ENCODE peak calls at places on chromosome 16, in five cellular contexts. C is astrocyte, A is left lung, W is mammary epithelial cell, Z is tibial nerve. L is an unnamed sample.
A peak's percentile ranks its signal among the peaks of the same experiment; 100 is the strongest.

GRCh38 chr16:71722801-71723536 is 1.5 kb downstream of the PHLPP2 start:
- DNase-seq in C (peak; percentile 49), A (peak; percentile 91), W (peak; percentile 90), Z (peak; percentile 38), L (no peak)

GRCh38 chr16:81394416-81394815 is 50.2 kb upstream of the CMIP start:
- DNase-seq in C (no peak), A (no peak), W (no peak), Z (no peak), L (no peak)

GRCh38 chr16:19252904-19253303 is 32.6 kb upstream of the CLEC19A start:
- DNase-seq in C (no peak), A (no peak), W (no peak), Z (no peak), L (no peak)

GRCh38 chr16:67177743-67178699 is 5.7 kb downstream of the MATCAP1 start:
- DNase-seq in C (no peak), A (peak; percentile 93), W (peak; percentile 94), Z (no peak), L (no peak)

GRCh38 chr16:67767953-67768352 is 38.4 kb downstream of the RANBP10 start:
- DNase-seq in C (peak; percentile 61), A (no peak), W (peak; percentile 51), Z (no peak), L (peak; percentile 26)

GRCh38 chr16:9820481-9821246 is 361.6 kb downstream of the GRIN2A start:
- DNase-seq in C (no peak), A (no peak), W (no peak), Z (no peak), L (no peak)

GRCh38 chr16:28873543-28874201 is 4.6 kb upstream of the ATP2A1 start:
- DNase-seq in C (no peak), A (no peak), W (no peak), Z (no peak), L (no peak)

GRCh38 chr16:680967-681745 is 946 bp downstream of the STUB1 start:
- DNase-seq in C (peak; percentile 37), A (no peak), W (peak; percentile 55), Z (no peak), L (no peak)

GRCh38 chr16:28193530-28194423 is 18.0 kb downstream of the XPO6 start:
- DNase-seq in C (peak; percentile 95), A (no peak), W (peak; percentile 50), Z (no peak), L (peak; percentile 95)

GRCh38 chr16:7272567-7273158 is 60.0 kb upstream of the RBFOX1 start:
- DNase-seq in C (no peak), A (no peak), W (no peak), Z (no peak), L (no peak)

GRCh38 chr16:1216296-1216619 is 8.8 kb downstream of the TPSG1 start:
- DNase-seq in C (no peak), A (no peak), W (no peak), Z (no peak), L (no peak)

GRCh38 chr16:29963021-29963743 is 1.3 kb downstream of the TMEM219 start:
- DNase-seq in C (no peak), A (peak; percentile 79), W (no peak), Z (no peak), L (no peak)

GRCh38 chr16:71670537-71670936 is 44.6 kb downstream of the MARVELD3 start:
- DNase-seq in C (no peak), A (no peak), W (no peak), Z (no peak), L (no peak)

GRCh38 chr16:7101054-7101453 is 231.6 kb upstream of the RBFOX1 start:
- DNase-seq in C (no peak), A (no peak), W (no peak), Z (no peak), L (no peak)

GRCh38 chr16:58119509-58119845 is 9.7 kb downstream of the CFAP20 start:
- DNase-seq in C (no peak), A (no peak), W (no peak), Z (no peak), L (no peak)

GRCh38 chr16:19817875-19818274 is 66.8 kb downstream of the GPRC5B start:
- DNase-seq in C (no peak), A (no peak), W (no peak), Z (no peak), L (no peak)

GRCh38 chr16:86707581-86707980 is 129.2 kb downstream of the FOXL1 start:
- DNase-seq in C (no peak), A (no peak), W (no peak), Z (no peak), L (no peak)

GRCh38 chr16:814974-815373 is 14.4 kb upstream of the GNG13 start:
- DNase-seq in C (peak; percentile 61), A (no peak), W (no peak), Z (no peak), L (no peak)

GRCh38 chr16:31277659-31278260 is 18.0 kb downstream of the ITGAM start:
- DNase-seq in C (no peak), A (no peak), W (no peak), Z (no peak), L (no peak)

GRCh38 chr16:73020409-73020884 is 27.5 kb downstream of the ZFHX3 start:
- DNase-seq in C (peak; percentile 94), A (no peak), W (peak; percentile 78), Z (peak; percentile 73), L (no peak)

GRCh38 chr16:47065766-47066688 is 77.7 kb downstream of the NETO2 start:
- DNase-seq in C (no peak), A (no peak), W (no peak), Z (no peak), L (no peak)

GRCh38 chr16:24493859-24494258 is 45.5 kb upstream of the RBBP6 start:
- DNase-seq in C (no peak), A (no peak), W (peak; percentile 76), Z (no peak), L (no peak)

GRCh38 chr16:51556694-51557327 is 405.7 kb upstream of the SALL1 start:
- DNase-seq in C (peak; percentile 83), A (no peak), W (peak; percentile 93), Z (peak; percentile 39), L (peak; percentile 92)

GRCh38 chr16:29645699-29646187 is 17.3 kb upstream of the SPN start:
- DNase-seq in C (no peak), A (no peak), W (no peak), Z (no peak), L (no peak)

GRCh38 chr16:86668136-86668535 is 89.8 kb downstream of the FOXL1 start:
- DNase-seq in C (peak; percentile 84), A (no peak), W (peak; percentile 23), Z (no peak), L (no peak)

GRCh38 chr16:31190061-31190460 is 10.1 kb downstream of the FUS start:
- DNase-seq in C (no peak), A (no peak), W (no peak), Z (no peak), L (no peak)

DNA sequence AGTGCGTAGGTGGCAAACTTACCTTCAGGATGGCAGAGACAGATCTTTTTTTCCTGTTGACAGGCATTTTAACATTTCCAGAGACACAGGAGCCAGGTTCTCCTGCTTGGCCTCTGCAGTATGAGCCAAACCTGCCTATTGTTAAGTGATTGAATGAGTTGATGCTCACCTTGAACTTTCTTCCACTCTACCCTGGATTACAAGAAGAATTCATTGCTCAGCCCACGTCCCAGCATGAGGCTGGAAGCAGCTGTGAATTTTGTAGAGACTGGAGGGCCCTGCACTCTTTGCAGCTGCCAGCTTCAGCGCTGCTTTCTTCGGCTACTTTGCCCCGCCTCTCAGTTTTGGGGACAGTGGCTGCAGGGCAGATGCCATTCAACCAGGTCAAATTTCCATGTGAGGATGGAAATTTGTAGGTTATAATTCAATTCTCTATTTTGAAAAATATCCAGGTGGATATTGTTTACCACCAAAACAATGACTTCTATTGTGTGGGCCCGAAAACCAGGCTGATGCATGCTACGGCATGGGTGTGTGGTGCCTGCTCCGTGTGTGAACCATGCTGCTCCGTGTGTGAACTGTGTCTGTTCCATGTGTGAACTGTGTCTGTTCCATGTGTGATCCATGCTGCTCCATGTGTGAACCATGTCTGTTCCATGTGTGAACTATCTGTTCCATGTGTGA is 75.2 kb upstream of the METTL9 start:
- DNase-seq in C (no peak), A (peak; percentile 49), W (no peak), Z (no peak), L (no peak)
- H3K27me3 ChIP-seq in C (peaks cover 6% of the 10 kb centered on the region), A (no peaks in the 10 kb centered on the region), W (no peaks in the 10 kb centered on the region), Z (no peaks in the 10 kb centered on the region), L (no peaks in the 10 kb centered on the region)

DNA sequence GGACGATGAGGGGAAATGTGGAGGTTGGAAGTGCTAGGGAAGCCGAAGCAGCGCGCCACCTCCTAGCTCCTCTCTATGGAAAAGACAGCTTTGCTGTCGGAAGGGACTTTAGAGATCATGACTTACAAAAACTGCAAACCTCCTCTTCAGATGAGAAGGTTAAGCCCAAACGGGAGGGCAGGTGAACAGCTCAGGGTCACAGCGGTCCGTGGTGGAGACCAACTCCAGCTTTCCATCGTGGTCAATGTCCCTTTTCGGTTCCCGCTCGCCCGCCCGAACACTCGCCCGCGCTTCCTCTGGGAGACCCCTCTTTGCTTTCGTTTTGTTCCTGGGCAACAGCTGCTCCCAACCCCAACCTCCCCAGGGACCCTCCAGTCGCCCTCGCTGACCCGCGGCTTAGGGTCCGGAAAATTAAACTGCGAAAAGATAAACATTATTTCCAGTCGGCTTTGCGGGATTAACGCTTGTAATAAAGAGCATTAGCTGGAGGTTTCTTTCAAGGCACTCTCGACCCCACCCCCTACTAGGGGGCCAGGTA is 7.7 kb downstream of the IRX6 start:
- DNase-seq in C (no peak), A (no peak), W (no peak), Z (no peak), L (no peak)
- H3K27me3 ChIP-seq in C (peaks cover 46% of the 10 kb centered on the region), A (peaks cover 40% of the 10 kb centered on the region), W (peaks cover 2% of the 10 kb centered on the region), Z (no peaks in the 10 kb centered on the region), L (no peaks in the 10 kb centered on the region)

GRCh38 chr16:49431040-49431439 is 57.4 kb downstream of the C16orf78 start:
- DNase-seq in C (no peak), A (no peak), W (no peak), Z (no peak), L (no peak)
- H3K27me3 ChIP-seq in C (no peaks in the 10 kb centered on the region), A (no peaks in the 10 kb centered on the region), W (no peaks in the 10 kb centered on the region), Z (no peaks in the 10 kb centered on the region), L (no peaks in the 10 kb centered on the region)

GRCh38 chr16:85281181-85281580 is 168.9 kb upstream of the CIBAR2 start:
- DNase-seq in C (no peak), A (no peak), W (no peak), Z (no peak), L (no peak)

GRCh38 chr16:85285681-85286065 is 173.4 kb upstream of the CIBAR2 start:
- DNase-seq in C (no peak), A (no peak), W (no peak), Z (no peak), L (no peak)

GRCh38 chr16:85286066-85286712 is 173.9 kb upstream of the CIBAR2 start:
- DNase-seq in C (peak; percentile 81), A (no peak), W (peak; percentile 64), Z (peak; percentile 63), L (no peak)

GRCh38 chr16:85284138-85284897 is 172.0 kb upstream of the CIBAR2 start:
- DNase-seq in C (no peak), A (no peak), W (no peak), Z (no peak), L (no peak)

DNA sequence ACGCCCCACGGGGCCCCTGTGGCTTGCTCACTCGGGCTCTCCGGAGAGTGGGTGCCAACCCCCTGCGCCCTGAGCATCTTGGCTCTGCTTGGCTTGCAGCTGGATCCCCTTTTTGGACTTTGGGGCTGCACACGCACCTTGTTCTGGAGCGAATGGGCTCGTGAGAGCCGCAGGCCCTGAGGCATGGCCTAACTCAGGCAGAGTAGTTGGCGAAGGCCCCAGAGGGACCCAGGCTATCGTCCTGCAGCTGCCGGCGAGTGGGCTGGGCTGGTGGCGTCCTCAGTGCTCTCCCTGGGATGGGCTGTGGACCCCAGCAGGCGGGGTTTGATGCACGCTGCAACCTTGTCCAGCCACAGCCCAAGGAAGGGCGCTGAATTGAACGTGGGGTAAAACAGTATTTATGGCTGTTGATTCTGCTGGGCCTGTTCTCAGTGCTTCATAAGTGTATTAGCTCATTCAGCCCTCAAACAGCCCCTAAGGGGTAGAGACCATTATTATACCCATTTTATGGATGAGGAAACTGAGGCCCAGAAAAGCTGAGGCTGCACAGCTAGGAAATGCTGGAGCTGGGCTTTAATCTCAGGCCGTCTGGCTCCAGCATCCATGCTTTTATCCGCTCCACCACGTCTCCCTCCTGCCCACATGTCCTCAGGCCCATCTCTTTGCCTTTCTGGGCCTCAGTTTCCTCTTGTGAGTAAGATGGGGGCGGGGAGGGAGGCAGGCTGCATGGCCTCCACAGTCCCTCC is 171.2 kb upstream of the CIBAR2 start:
- DNase-seq in C (no peak), A (no peak), W (no peak), Z (no peak), L (no peak)
- H3K27me3 ChIP-seq in C (peaks cover 2% of the 10 kb centered on the region), A (no peaks in the 10 kb centered on the region), W (no peaks in the 10 kb centered on the region), Z (no peaks in the 10 kb centered on the region), L (no peaks in the 10 kb centered on the region)